ENCODE peak calls at places on chromosome 16, in nine cellular contexts. X is IMR-90, G is Peyer's patch, S is A549, V is epithelial cell of esophagus, L is H1, R is psoas muscle, I is upper lobe of left lung, B is GM13977. M is an unnamed sample.

GRCh38 chr16:1533443-1533951 is at the start of gene TMEM204:
- DNase-seq in X (peak; percentile 78), G (no peak), S (no peak), V (no peak), L (no peak), R (peak; percentile 91), I (peak; percentile 84), B (no peak), M (no peak)

GRCh38 chr16:14576532-14576931 is 53.5 kb downstream of the PARN start:
- DNase-seq in X (no peak), G (no peak), S (no peak), V (no peak), L (no peak), R (no peak), I (no peak), B (no peak), M (no peak)

GRCh38 chr16:9337262-9338032 is 246.0 kb downstream of the HAPSTR1 start:
- DNase-seq in X (no peak), G (no peak), S (no peak), V (no peak), L (no peak), R (no peak), I (no peak), B (no peak), M (no peak)

GRCh38 chr16:10242076-10242475 is 59.8 kb upstream of the GRIN2A start:
- DNase-seq in X (no peak), G (no peak), S (no peak), V (no peak), L (no peak), R (no peak), I (no peak), B (no peak), M (no peak)

GRCh38 chr16:12907670-12908233 is 6.4 kb downstream of the SHISA9 start:
- DNase-seq in X (no peak), G (no peak), S (peak; percentile 40), V (no peak), L (no peak), R (no peak), I (no peak), B (peak; percentile 13), M (no peak)

GRCh38 chr16:11263737-11264136 is 5.4 kb downstream of the TNP2 start:
- DNase-seq in X (no peak), G (no peak), S (no peak), V (no peak), L (no peak), R (no peak), I (no peak), B (no peak), M (no peak)

GRCh38 chr16:3908951-3909437 is 28.5 kb upstream of the CREBBP start:
- DNase-seq in X (no peak), G (no peak), S (no peak), V (no peak), L (no peak), R (peak; percentile 56), I (peak; percentile 29), B (no peak), M (no peak)

GRCh38 chr16:68309798-68310197 is 948 bp downstream of the SLC7A6OS start:
- DNase-seq in X (no peak), G (no peak), S (no peak), V (no peak), L (no peak), R (no peak), I (no peak), B (no peak), M (no peak)

GRCh38 chr16:28924399-28924761 is 658 bp downstream of the RABEP2 start:
- DNase-seq in X (no peak), G (no peak), S (no peak), V (no peak), L (no peak), R (no peak), I (no peak), B (no peak), M (no peak)

GRCh38 chr16:57102888-57103879 is 10.8 kb downstream of the CPNE2 start:
- DNase-seq in X (no peak), G (no peak), S (no peak), V (no peak), L (no peak), R (no peak), I (peak; percentile 25), B (no peak), M (no peak)

GRCh38 chr16:48687421-48688038 is 77.5 kb upstream of the N4BP1 start:
- DNase-seq in X (peak; percentile 67), G (peak; percentile 54), S (peak; percentile 70), V (peak; percentile 78), L (no peak), R (peak; percentile 60), I (no peak), B (peak; percentile 64), M (peak; percentile 51)

GRCh38 chr16:72317378-72317777 is 145.4 kb upstream of the PMFBP1 start:
- DNase-seq in X (peak; percentile 34), G (no peak), S (no peak), V (no peak), L (no peak), R (no peak), I (no peak), B (no peak), M (no peak)

GRCh38 chr16:88773812-88774291 is 11.2 kb downstream of the PIEZO1 start:
- DNase-seq in X (peak; percentile 93), G (no peak), S (no peak), V (no peak), L (no peak), R (peak; percentile 76), I (peak; percentile 89), B (no peak), M (no peak)

GRCh38 chr16:11205754-11206459 is 50.1 kb downstream of the SOCS1 start:
- DNase-seq in X (peak; percentile 42), G (no peak), S (no peak), V (peak; percentile 42), L (no peak), R (no peak), I (peak; percentile 61), B (no peak), M (no peak)

DNA sequence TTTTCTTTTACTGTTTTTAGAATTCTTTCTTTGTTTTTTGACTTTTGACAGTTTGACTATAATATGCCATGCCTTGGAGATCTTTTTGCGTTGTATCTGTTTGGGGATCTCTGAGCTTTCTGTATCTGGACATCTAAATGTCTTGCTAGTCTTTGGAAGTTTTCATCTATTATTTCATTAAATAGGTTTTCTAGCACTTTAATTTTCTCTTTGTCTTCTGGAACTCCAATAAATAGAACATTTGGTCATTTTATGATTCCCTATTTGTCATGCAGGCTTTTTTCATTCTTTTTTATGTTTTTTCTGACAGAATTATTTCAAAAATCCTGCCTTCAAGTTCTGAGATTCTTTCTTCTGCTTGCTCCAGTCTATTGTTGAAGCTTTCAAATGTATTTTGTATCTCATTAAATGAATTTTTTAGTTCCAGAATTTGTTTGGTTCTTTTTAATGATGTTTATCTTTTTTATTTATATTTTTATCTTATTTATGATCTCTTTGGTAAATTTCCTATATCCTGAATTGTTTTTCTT is 201.4 kb downstream of the CHD9NB start:
- DNase-seq in X (no peak), G (no peak), S (no peak), V (no peak), L (no peak), R (no peak), I (no peak), B (no peak), M (no peak)
- TF ChIP-seq CTCF in X (no peak), G (no peak), S (no peak), V (no peak), L (no peak), R (no peak), I (no peak), B (no peak), M (no peak)

GRCh38 chr16:31219154-31219741 is 2.3 kb upstream of the PYDC1 start:
- DNase-seq in X (no peak), G (no peak), S (no peak), V (no peak), L (no peak), R (no peak), I (no peak), B (no peak), M (no peak)

GRCh38 chr16:31216116-31216469 is 842 bp downstream of the PYDC1 start:
- DNase-seq in X (no peak), G (no peak), S (no peak), V (no peak), L (no peak), R (no peak), I (no peak), B (no peak), M (no peak)

GRCh38 chr16:31214705-31215286 is 877 bp downstream of the TRIM72 start:
- DNase-seq in X (no peak), G (no peak), S (no peak), V (no peak), L (no peak), R (peak; percentile 65), I (peak; percentile 86), B (no peak), M (no peak)

GRCh38 chr16:31215287-31216115 is 1.4 kb downstream of the PYDC1 start:
- DNase-seq in X (peak; percentile 55), G (peak; percentile 64), S (peak; percentile 65), V (peak; percentile 58), L (peak; percentile 73), R (peak; percentile 89), I (peak; percentile 90), B (peak; percentile 78), M (no peak)

GRCh38 chr16:31216552-31217530 is at the start of gene PYDC1:
- DNase-seq in X (no peak), G (no peak), S (no peak), V (no peak), L (no peak), R (no peak), I (peak; percentile 86), B (peak; percentile 51), M (no peak)
- TF ChIP-seq CTCF in X (no peak), G (no peak), S (no peak), V (no peak), L (peak; percentile 18), R (no peak), I (no peak), B (no peak), M (no peak)

GRCh38 chr16:30797670-30798309 is 10.8 kb upstream of the ZNF629 start:
- DNase-seq in X (no peak), G (no peak), S (peak; percentile 51), V (no peak), L (no peak), R (no peak), I (no peak), B (no peak), M (no peak)
- TF ChIP-seq CTCF in X (no peak), G (no peak), S (no peak), V (no peak), L (peak; percentile 26), R (no peak), I (no peak), B (peak; percentile 5), M (peak; percentile 15)

DNA sequence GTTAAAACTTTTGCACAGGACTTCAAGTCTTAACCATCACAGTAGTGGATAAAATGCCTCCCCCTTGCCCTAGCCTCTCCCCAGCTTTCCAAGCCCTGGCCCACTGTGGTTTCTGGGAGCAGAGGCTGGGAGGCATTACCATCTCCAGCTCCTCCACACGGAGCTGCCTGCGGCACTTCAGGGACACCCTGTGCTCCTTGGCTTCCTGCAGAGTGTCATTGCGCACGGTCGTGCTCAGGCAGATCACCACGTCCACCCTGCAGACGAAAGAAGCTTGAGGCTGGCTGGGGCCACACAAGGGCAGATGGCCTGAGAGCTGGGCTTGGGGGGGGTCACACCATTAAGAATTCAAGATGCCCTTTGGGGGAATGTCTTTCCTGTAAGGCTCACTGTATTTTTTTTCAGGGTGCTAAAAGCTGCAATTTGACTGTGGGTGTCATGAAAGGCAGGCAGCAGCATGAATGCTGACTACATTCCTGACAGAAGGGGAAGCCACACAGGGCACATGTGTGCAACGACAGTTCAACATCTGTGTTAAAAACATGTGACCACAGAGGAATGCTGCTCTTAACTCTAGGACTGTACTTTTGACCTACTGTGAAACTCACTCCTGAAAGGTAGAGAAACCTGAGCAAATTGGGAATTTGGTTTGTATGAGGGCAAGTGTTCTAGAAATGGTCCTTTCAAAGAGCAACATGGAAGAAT is 47.7 kb upstream of the CLEC18B start:
- DNase-seq in X (no peak), G (no peak), S (no peak), V (no peak), L (no peak), R (no peak), I (no peak), B (no peak), M (no peak)
- TF ChIP-seq CTCF in X (no peak), G (no peak), S (no peak), V (no peak), L (no peak), R (no peak), I (no peak), B (no peak), M (no peak)